ENCODE peak calls at places on chromosomes 1 and 21, in five cellular contexts. One of them, this sample, is unnamed.

GRCh38 chr1:115454835-115455511 is 116.9 kb upstream of the NGF start:
- DNase-seq in CD8-positive, alpha-beta T cell: no peak
- DNase-seq in astrocyte: no peak
- DNase-seq in cardiac muscle cell: peak; percentile 56
- DNase-seq in PC-3: no peak
- DNase-seq in this sample: no peak

GRCh38 chr1:116455509-116455908 is 82.5 kb downstream of the ATP1A1 start:
- DNase-seq in CD8-positive, alpha-beta T cell: no peak
- DNase-seq in astrocyte: no peak
- DNase-seq in cardiac muscle cell: no peak
- DNase-seq in PC-3: no peak
- DNase-seq in this sample: no peak

GRCh38 chr1:54507471-54507870 is 40.6 kb upstream of the ACOT11 start:
- DNase-seq in CD8-positive, alpha-beta T cell: no peak
- DNase-seq in astrocyte: no peak
- DNase-seq in cardiac muscle cell: no peak
- DNase-seq in PC-3: no peak
- DNase-seq in this sample: no peak

GRCh38 chr1:183590225-183591191 is at the start of gene NCF2:
- DNase-seq in CD8-positive, alpha-beta T cell: no peak
- DNase-seq in astrocyte: no peak
- DNase-seq in cardiac muscle cell: no peak
- DNase-seq in PC-3: no peak
- DNase-seq in this sample: no peak

GRCh38 chr1:48931571-48932251 is 155.0 kb upstream of the BEND5 start:
- DNase-seq in CD8-positive, alpha-beta T cell: no peak
- DNase-seq in astrocyte: peak; percentile 77
- DNase-seq in cardiac muscle cell: peak; percentile 7
- DNase-seq in PC-3: peak; percentile 91
- DNase-seq in this sample: peak; percentile 14

GRCh38 chr1:228510101-228510850 is 23.1 kb downstream of the RNF187 start:
- DNase-seq in CD8-positive, alpha-beta T cell: no peak
- DNase-seq in astrocyte: no peak
- DNase-seq in cardiac muscle cell: no peak
- DNase-seq in PC-3: peak; percentile 20
- DNase-seq in this sample: no peak

GRCh38 chr1:212864201-212864600 is 6.1 kb downstream of the FLVCR1 start:
- DNase-seq in CD8-positive, alpha-beta T cell: no peak
- DNase-seq in astrocyte: no peak
- DNase-seq in cardiac muscle cell: no peak
- DNase-seq in PC-3: no peak
- DNase-seq in this sample: no peak

GRCh38 chr1:214331180-214331579 is 50.2 kb downstream of the SMYD2 start:
- DNase-seq in CD8-positive, alpha-beta T cell: no peak
- DNase-seq in astrocyte: no peak
- DNase-seq in cardiac muscle cell: no peak
- DNase-seq in PC-3: no peak
- DNase-seq in this sample: no peak

GRCh38 chr1:11989669-11990068 is 9.4 kb downstream of the MFN2 start:
- DNase-seq in CD8-positive, alpha-beta T cell: no peak
- DNase-seq in astrocyte: no peak
- DNase-seq in cardiac muscle cell: no peak
- DNase-seq in PC-3: no peak
- DNase-seq in this sample: no peak

GRCh38 chr1:229003233-229004031 is 267.5 kb upstream of the RAB4A start:
- DNase-seq in CD8-positive, alpha-beta T cell: no peak
- DNase-seq in astrocyte: no peak
- DNase-seq in cardiac muscle cell: peak; percentile 29
- DNase-seq in PC-3: no peak
- DNase-seq in this sample: no peak

GRCh38 chr1:167995038-167995437 is 58.2 kb upstream of the MPC2 start:
- DNase-seq in CD8-positive, alpha-beta T cell: no peak
- DNase-seq in astrocyte: no peak
- DNase-seq in cardiac muscle cell: no peak
- DNase-seq in PC-3: peak; percentile 5
- DNase-seq in this sample: no peak

GRCh38 chr1:167993720-167994119 is 56.8 kb upstream of the MPC2 start:
- DNase-seq in CD8-positive, alpha-beta T cell: no peak
- DNase-seq in astrocyte: no peak
- DNase-seq in cardiac muscle cell: no peak
- DNase-seq in PC-3: no peak
- DNase-seq in this sample: no peak

GRCh38 chr1:167996266-167996665 is 59.4 kb upstream of the MPC2 start:
- DNase-seq in CD8-positive, alpha-beta T cell: no peak
- DNase-seq in astrocyte: no peak
- DNase-seq in cardiac muscle cell: no peak
- DNase-seq in PC-3: no peak
- DNase-seq in this sample: no peak

GRCh38 chr1:167997037-167997575 is 60.2 kb upstream of the MPC2 start:
- DNase-seq in CD8-positive, alpha-beta T cell: no peak
- DNase-seq in astrocyte: no peak
- DNase-seq in cardiac muscle cell: no peak
- DNase-seq in PC-3: peak; percentile 53
- DNase-seq in this sample: no peak

GRCh38 chr1:167994560-167994959 is 57.7 kb upstream of the MPC2 start:
- DNase-seq in CD8-positive, alpha-beta T cell: no peak
- DNase-seq in astrocyte: no peak
- DNase-seq in cardiac muscle cell: no peak
- DNase-seq in PC-3: no peak
- DNase-seq in this sample: no peak
- H3K4me1 ChIP-seq in CD8-positive, alpha-beta T cell: no peaks in the 10 kb centered on the region
- H3K4me1 ChIP-seq in astrocyte: no peaks in the 10 kb centered on the region
- H3K4me1 ChIP-seq in cardiac muscle cell: no peaks in the 10 kb centered on the region
- H3K4me1 ChIP-seq in PC-3: peaks cover 12% of the 10 kb centered on the region
- H3K4me1 ChIP-seq in this sample: no peaks in the 10 kb centered on the region

DNA sequence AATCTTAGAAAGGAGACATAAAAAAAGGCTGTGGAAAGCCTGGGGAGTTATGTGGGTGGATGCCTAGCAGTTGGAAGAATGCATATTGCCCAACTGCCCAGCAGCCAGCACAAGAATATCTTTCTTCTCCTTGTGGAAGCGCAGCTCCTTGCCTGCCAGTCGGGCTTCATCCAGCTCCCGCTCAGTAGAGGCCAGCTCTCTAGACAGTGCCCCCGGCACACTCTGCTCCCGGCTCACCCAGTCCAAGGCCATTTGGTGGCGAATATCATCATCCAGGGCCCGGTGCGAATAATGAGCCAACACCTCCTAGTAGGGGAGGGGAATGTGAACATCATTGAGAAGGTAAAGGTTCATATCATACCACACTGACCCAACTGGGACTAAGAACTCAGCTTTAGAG is 9.0 kb upstream of the RBM8A start:
- DNase-seq in CD8-positive, alpha-beta T cell: no peak
- DNase-seq in astrocyte: no peak
- DNase-seq in cardiac muscle cell: peak; percentile 29
- DNase-seq in PC-3: no peak
- DNase-seq in this sample: no peak
- H3K27ac ChIP-seq in CD8-positive, alpha-beta T cell: no peak overlapping the region
- H3K27ac ChIP-seq in astrocyte: no peak overlapping the region
- H3K27ac ChIP-seq in cardiac muscle cell: no peak overlapping the region
- H3K27ac ChIP-seq in PC-3: no peak overlapping the region
- H3K27ac ChIP-seq in this sample: no peak overlapping the region

GRCh38 chr1:153592706-153593105 is 20.2 kb downstream of the S100A16 start:
- DNase-seq in CD8-positive, alpha-beta T cell: no peak
- DNase-seq in astrocyte: no peak
- DNase-seq in cardiac muscle cell: no peak
- DNase-seq in PC-3: no peak
- DNase-seq in this sample: no peak
- H3K36me3 ChIP-seq in CD8-positive, alpha-beta T cell: no peaks in the 10 kb centered on the region
- H3K36me3 ChIP-seq in astrocyte: no peaks in the 10 kb centered on the region
- H3K36me3 ChIP-seq in cardiac muscle cell: no peaks in the 10 kb centered on the region
- H3K36me3 ChIP-seq in PC-3: no peaks in the 10 kb centered on the region
- H3K36me3 ChIP-seq in this sample: no peaks in the 10 kb centered on the region

GRCh38 chr1:153958961-153959260 is 499 bp upstream of the CRTC2 start:
- DNase-seq in CD8-positive, alpha-beta T cell: no peak
- DNase-seq in astrocyte: no peak
- DNase-seq in cardiac muscle cell: no peak
- DNase-seq in PC-3: no peak
- DNase-seq in this sample: no peak
- H3K4me1 ChIP-seq in CD8-positive, alpha-beta T cell: peaks cover 54% of the 10 kb centered on the region
- H3K4me1 ChIP-seq in astrocyte: peaks cover 31% of the 10 kb centered on the region
- H3K4me1 ChIP-seq in cardiac muscle cell: peaks cover 37% of the 10 kb centered on the region
- H3K4me1 ChIP-seq in PC-3: peaks cover 41% of the 10 kb centered on the region
- H3K4me1 ChIP-seq in this sample: peaks cover 2% of the 10 kb centered on the region

DNA sequence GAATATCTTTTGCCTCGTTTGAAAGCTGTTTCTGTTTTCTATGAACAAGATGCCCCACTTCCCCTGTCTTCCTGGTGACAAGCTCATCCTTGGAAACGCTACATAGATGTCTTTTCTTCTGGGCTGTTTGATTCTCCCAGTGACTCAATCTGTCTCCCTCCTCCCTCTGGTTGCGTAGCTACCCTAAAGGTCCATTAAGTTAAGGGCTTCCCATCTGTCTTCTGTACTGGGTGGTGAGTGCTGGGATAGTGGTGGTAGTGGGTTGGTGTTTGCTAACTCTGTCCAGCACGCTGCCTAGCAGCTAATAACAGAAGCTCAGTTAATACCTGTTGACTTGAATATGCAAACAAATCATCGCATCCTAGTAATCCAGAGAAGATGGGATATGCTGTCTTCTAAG is 50.2 kb upstream of the GCLM start:
- DNase-seq in CD8-positive, alpha-beta T cell: no peak
- DNase-seq in astrocyte: no peak
- DNase-seq in cardiac muscle cell: no peak
- DNase-seq in PC-3: no peak
- DNase-seq in this sample: no peak
- H3K27ac ChIP-seq in CD8-positive, alpha-beta T cell: no peak overlapping the region
- H3K27ac ChIP-seq in astrocyte: no peak overlapping the region
- H3K27ac ChIP-seq in cardiac muscle cell: no peak overlapping the region
- H3K27ac ChIP-seq in PC-3: no peak overlapping the region
- H3K27ac ChIP-seq in this sample: no peak overlapping the region

GRCh38 chr21:44855572-44855971 is 17.9 kb downstream of the PTTG1IP start:
- DNase-seq in CD8-positive, alpha-beta T cell: no peak
- DNase-seq in astrocyte: no peak
- DNase-seq in cardiac muscle cell: no peak
- DNase-seq in PC-3: no peak
- DNase-seq in this sample: no peak

GRCh38 chr21:44856131-44856530 is 17.4 kb downstream of the PTTG1IP start:
- DNase-seq in CD8-positive, alpha-beta T cell: no peak
- DNase-seq in astrocyte: no peak
- DNase-seq in cardiac muscle cell: no peak
- DNase-seq in PC-3: no peak
- DNase-seq in this sample: no peak

GRCh38 chr21:44853601-44854390 is 19.7 kb downstream of the PTTG1IP start:
- DNase-seq in CD8-positive, alpha-beta T cell: no peak
- DNase-seq in astrocyte: no peak
- DNase-seq in cardiac muscle cell: no peak
- DNase-seq in PC-3: no peak
- DNase-seq in this sample: peak; percentile 45

GRCh38 chr21:44854664-44855446 is 18.6 kb downstream of the PTTG1IP start:
- DNase-seq in CD8-positive, alpha-beta T cell: no peak
- DNase-seq in astrocyte: no peak
- DNase-seq in cardiac muscle cell: no peak
- DNase-seq in PC-3: no peak
- DNase-seq in this sample: no peak

DNA sequence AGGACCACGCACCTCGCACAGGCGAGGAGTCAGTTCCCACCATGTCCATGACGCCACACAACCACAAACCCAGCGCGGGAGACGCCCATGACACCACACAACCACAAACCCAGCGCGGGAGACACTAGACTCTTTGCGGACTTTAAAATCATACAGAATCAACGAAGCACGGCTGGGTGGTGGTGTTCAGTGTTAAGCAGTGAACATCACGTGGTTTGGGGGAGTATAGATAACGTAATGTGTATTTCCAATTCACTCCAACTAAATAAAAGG is 19.2 kb downstream of the PTTG1IP start:
- DNase-seq in CD8-positive, alpha-beta T cell: no peak
- DNase-seq in astrocyte: no peak
- DNase-seq in cardiac muscle cell: no peak
- DNase-seq in PC-3: no peak
- DNase-seq in this sample: no peak
- H3K36me3 ChIP-seq in CD8-positive, alpha-beta T cell: peaks cover 48% of the 10 kb centered on the region
- H3K36me3 ChIP-seq in astrocyte: peaks cover 28% of the 10 kb centered on the region
- H3K36me3 ChIP-seq in cardiac muscle cell: peaks cover 58% of the 10 kb centered on the region
- H3K36me3 ChIP-seq in PC-3: peaks cover 78% of the 10 kb centered on the region
- H3K36me3 ChIP-seq in this sample: peaks cover 18% of the 10 kb centered on the region

DNA sequence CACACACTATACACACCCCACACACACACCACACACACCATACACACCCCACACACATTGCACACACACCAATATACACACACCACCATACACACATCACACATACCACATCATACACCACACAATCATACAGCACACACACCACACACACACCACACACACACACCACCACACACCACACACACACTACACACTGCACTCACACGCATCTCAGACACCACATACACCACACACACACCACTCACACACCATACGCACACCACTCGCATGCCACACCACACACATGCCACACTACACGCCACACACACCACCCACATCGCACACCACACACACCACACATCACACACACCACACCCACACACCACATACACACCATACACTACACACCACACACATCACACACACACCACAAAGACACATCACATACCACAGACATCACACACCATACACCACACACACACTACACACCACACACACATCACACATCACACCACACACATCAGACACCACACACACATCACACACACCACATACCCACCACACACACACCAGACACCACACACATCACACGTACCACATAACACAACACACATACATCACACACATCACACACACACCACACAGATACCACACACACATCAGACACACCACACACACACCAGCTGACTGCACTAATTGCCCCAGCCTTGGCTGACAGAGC is 54.6 kb downstream of the HSF2BP start:
- DNase-seq in CD8-positive, alpha-beta T cell: no peak
- DNase-seq in astrocyte: no peak
- DNase-seq in cardiac muscle cell: no peak
- DNase-seq in PC-3: no peak
- DNase-seq in this sample: no peak
- H3K4me1 ChIP-seq in CD8-positive, alpha-beta T cell: no peaks in the 10 kb centered on the region
- H3K4me1 ChIP-seq in astrocyte: peaks cover 52% of the 10 kb centered on the region
- H3K4me1 ChIP-seq in cardiac muscle cell: no peaks in the 10 kb centered on the region
- H3K4me1 ChIP-seq in PC-3: peaks cover 43% of the 10 kb centered on the region
- H3K4me1 ChIP-seq in this sample: peaks cover 4% of the 10 kb centered on the region

GRCh38 chr1:244350027-244350426 is 101.7 kb downstream of the ADSS2 start:
- DNase-seq in CD8-positive, alpha-beta T cell: no peak
- DNase-seq in astrocyte: no peak
- DNase-seq in cardiac muscle cell: no peak
- DNase-seq in PC-3: no peak
- DNase-seq in this sample: peak; percentile 42
- H3K27ac ChIP-seq in CD8-positive, alpha-beta T cell: no peak overlapping the region
- H3K27ac ChIP-seq in astrocyte: no peak overlapping the region
- H3K27ac ChIP-seq in cardiac muscle cell: no peak overlapping the region
- H3K27ac ChIP-seq in PC-3: no peak overlapping the region
- H3K27ac ChIP-seq in this sample: peak overlapping the region; percentile 19

This sample was measured in small intestine.